ENCODE peak calls at places on chromosome 15, in five cellular contexts. J is HepG2, V is H1, G is GM12878, Y is K562. T is an unnamed sample.

GRCh38 chr15:86863226-86863915 is 783.7 kb downstream of the AGBL1 start:
- DNase-seq in J (no peak), V (no peak), G (no peak), Y (no peak), T (no peak)

GRCh38 chr15:62253294-62253693 is 88.2 kb upstream of the C2CD4B start:
- DNase-seq in J (no peak), V (no peak), G (no peak), Y (no peak), T (peak)

GRCh38 chr15:99102332-99103235 is 2.3 kb upstream of the SYNM start:
- DNase-seq in J (no peak), V (no peak), G (no peak), Y (no peak), T (no peak)

GRCh38 chr15:63050737-63051700 is 8.5 kb downstream of the TPM1 start:
- DNase-seq in J (peak), V (no peak), G (no peak), Y (peak), T (peak)

GRCh38 chr15:63234479-63234878 is 42.9 kb upstream of the APH1B start:
- DNase-seq in J (no peak), V (no peak), G (no peak), Y (no peak), T (peak)

GRCh38 chr15:61888074-61888780 is 172.0 kb downstream of the VPS13C start:
- DNase-seq in J (no peak), V (no peak), G (no peak), Y (no peak), T (no peak)

GRCh38 chr15:80778964-80779657 is at the start of gene CEMIP:
- DNase-seq in J (peak), V (peak), G (no peak), Y (peak), T (peak)

GRCh38 chr15:90482124-90483011 is 47.4 kb upstream of the CRTC3 start:
- DNase-seq in J (peak), V (peak), G (no peak), Y (peak), T (peak)

GRCh38 chr15:100572362-100572983 is 29.5 kb downstream of the LINS1 start:
- DNase-seq in J (no peak), V (no peak), G (no peak), Y (no peak), T (no peak)

GRCh38 chr15:65783872-65784271 is 8.2 kb downstream of the DENND4A start:
- DNase-seq in J (no peak), V (no peak), G (no peak), Y (peak), T (no peak)

GRCh38 chr15:45448516-45448915 is 70.2 kb upstream of the GATM start:
- DNase-seq in J (no peak), V (no peak), G (no peak), Y (no peak), T (no peak)

GRCh38 chr15:40650479-40650878 is 44.5 kb upstream of the RAD51 start:
- DNase-seq in J (peak), V (no peak), G (no peak), Y (no peak), T (no peak)

GRCh38 chr15:49832421-49832980 is 211.7 kb downstream of the DTWD1 start:
- DNase-seq in J (peak), V (peak), G (no peak), Y (peak), T (no peak)
- TF ChIP-seq HDAC2 in J (no peak), V (no peak), G (no peak), Y (no peak), T (no peak)

GRCh38 chr15:50824507-50824906 is 59.0 kb upstream of the SPPL2A start:
- DNase-seq in J (no peak), V (no peak), G (no peak), Y (no peak), T (no peak)

GRCh38 chr15:50830477-50831354 is 65.2 kb upstream of the SPPL2A start:
- DNase-seq in J (no peak), V (no peak), G (no peak), Y (no peak), T (no peak)

GRCh38 chr15:50823281-50823680 is 57.8 kb upstream of the SPPL2A start:
- DNase-seq in J (no peak), V (no peak), G (no peak), Y (no peak), T (no peak)

GRCh38 chr15:50825946-50826345 is 60.4 kb upstream of the SPPL2A start:
- DNase-seq in J (no peak), V (no peak), G (no peak), Y (no peak), T (no peak)

GRCh38 chr15:50828610-50829206 is 63.2 kb upstream of the SPPL2A start:
- DNase-seq in J (peak), V (no peak), G (no peak), Y (peak), T (peak)
- TF ChIP-seq HDAC2 in J (no peak), V (no peak), G (no peak), Y (peak), T (no peak)

GRCh38 chr15:71051539-71051938 is 63.7 kb upstream of the THSD4 start:
- DNase-seq in J (no peak), V (no peak), G (no peak), Y (no peak), T (no peak)

GRCh38 chr15:71052356-71052755 is 62.9 kb upstream of the THSD4 start:
- DNase-seq in J (no peak), V (no peak), G (no peak), Y (no peak), T (no peak)

GRCh38 chr15:71050461-71050860 is 64.8 kb upstream of the THSD4 start:
- DNase-seq in J (no peak), V (no peak), G (no peak), Y (no peak), T (no peak)

GRCh38 chr15:71048913-71049675 is 66.2 kb upstream of the THSD4 start:
- DNase-seq in J (no peak), V (no peak), G (no peak), Y (no peak), T (no peak)

DNA sequence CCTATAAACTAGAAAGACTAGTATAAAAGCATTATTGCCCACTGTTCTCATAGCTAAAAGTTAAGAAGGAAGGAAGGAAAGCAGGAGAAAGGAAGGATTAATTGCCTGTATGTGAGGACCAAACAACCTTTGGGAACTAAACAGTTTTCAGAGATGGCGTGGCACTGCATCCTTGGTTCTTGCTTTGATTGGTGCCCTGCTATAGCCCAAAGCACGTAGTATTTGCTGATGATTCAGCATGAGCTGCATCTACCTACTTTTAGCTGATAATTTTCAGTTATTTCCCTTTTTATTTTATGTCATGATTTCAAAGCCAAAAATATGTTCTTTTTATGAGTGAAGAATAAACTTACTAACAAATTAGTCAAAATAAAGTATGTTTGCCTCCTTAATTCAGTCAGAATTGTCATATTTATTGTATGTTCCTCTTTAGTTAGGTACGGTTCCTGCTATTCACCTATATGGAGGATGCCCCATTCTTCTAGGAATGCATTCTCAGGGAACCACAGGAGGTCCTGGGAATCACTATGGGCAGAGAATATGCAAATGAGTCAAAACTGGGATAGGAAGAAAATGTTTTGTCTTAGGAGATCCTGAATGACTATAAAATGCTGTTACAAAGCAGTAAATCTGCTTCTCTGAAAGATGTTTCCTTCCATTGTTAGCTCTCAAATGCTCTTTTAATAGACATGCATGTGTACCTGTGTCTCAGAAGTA is 65.4 kb upstream of the THSD4 start:
- DNase-seq in J (no peak), V (no peak), G (no peak), Y (no peak), T (no peak)
- TF ChIP-seq HDAC2 in J (no peak), V (no peak), G (no peak), Y (no peak), T (no peak)

GRCh38 chr15:51374131-51374530 is 32.7 kb downstream of the GLDN start:
- DNase-seq in J (no peak), V (no peak), G (no peak), Y (no peak), T (no peak)

GRCh38 chr15:51380999-51381806 is 39.7 kb downstream of the GLDN start:
- DNase-seq in J (peak), V (peak), G (peak), Y (peak), T (peak)

GRCh38 chr15:51375966-51376640 is 34.6 kb downstream of the GLDN start:
- DNase-seq in J (no peak), V (no peak), G (no peak), Y (no peak), T (no peak)

GRCh38 chr15:51379390-51379789 is 37.9 kb downstream of the GLDN start:
- DNase-seq in J (no peak), V (no peak), G (no peak), Y (no peak), T (no peak)

DNA sequence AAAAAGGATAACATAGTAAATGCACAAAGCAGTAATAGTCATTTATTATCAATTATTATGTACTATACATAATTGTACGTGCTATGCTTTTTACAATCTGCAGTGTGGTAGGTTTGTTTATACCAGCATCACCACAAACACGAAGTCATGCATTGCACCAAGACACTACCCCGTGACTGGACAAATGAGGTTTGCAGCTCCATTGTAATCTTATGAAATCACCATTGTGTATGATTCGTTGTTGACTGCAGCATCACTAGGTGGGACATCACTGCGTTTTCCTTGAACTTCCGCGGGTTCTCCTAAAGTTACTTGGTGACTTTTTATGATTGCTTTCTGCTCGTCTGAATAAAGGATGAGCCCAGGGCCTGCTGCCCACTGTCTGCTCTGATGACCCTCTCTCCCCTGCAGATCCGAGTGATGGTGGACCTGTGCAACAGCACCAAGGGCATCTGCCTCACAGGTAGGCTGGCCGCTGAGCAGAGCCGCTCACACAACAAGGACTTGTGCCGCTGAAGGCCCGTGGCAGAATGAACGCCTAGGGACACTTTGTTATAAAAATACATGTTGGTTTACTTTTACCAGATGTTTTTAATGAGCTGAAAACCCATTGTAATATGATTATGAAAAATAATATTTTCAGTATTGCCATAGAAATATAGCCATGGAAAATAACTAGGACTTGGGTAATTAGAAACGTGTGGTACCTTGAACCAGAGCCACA is 35.7 kb downstream of the GLDN start:
- DNase-seq in J (no peak), V (no peak), G (no peak), Y (no peak), T (no peak)
- TF ChIP-seq HDAC2 in J (no peak), V (no peak), G (no peak), Y (no peak), T (no peak)